ENCODE peak calls at places on chromosome 7, in four cellular contexts. One of them, this sample, is unnamed.

GRCh38 chr7:13181221-13181620 is 493.8 kb downstream of the ARL4A start:
- DNase-seq in tibial nerve: no peak
- DNase-seq in H1: no peak
- DNase-seq in heart left ventricle: no peak
- DNase-seq in this sample: peak

GRCh38 chr7:17506090-17506489 is 207.6 kb downstream of the AHR start:
- DNase-seq in tibial nerve: no peak
- DNase-seq in H1: no peak
- DNase-seq in heart left ventricle: no peak
- DNase-seq in this sample: no peak

GRCh38 chr7:73351447-73352167 is 23.6 kb downstream of the FKBP6 start:
- DNase-seq in tibial nerve: no peak
- DNase-seq in H1: no peak
- DNase-seq in heart left ventricle: no peak
- DNase-seq in this sample: no peak

GRCh38 chr7:144468990-144469732 is 65.7 kb upstream of the NOBOX start:
- DNase-seq in tibial nerve: no peak
- DNase-seq in H1: no peak
- DNase-seq in heart left ventricle: no peak
- DNase-seq in this sample: no peak

GRCh38 chr7:318476-319266 is 28.7 kb downstream of the FOXL3 start:
- DNase-seq in tibial nerve: no peak
- DNase-seq in H1: no peak
- DNase-seq in heart left ventricle: peak
- DNase-seq in this sample: no peak

GRCh38 chr7:29495618-29496017 is 68.0 kb upstream of the PRR15 start:
- DNase-seq in tibial nerve: no peak
- DNase-seq in H1: peak
- DNase-seq in heart left ventricle: no peak
- DNase-seq in this sample: no peak

GRCh38 chr7:28230273-28230672 is 49.7 kb upstream of the JAZF1 start:
- DNase-seq in tibial nerve: no peak
- DNase-seq in H1: no peak
- DNase-seq in heart left ventricle: no peak
- DNase-seq in this sample: no peak

GRCh38 chr7:132991615-132992587 is 90.0 kb downstream of the CHCHD3 start:
- DNase-seq in tibial nerve: no peak
- DNase-seq in H1: no peak
- DNase-seq in heart left ventricle: no peak
- DNase-seq in this sample: no peak

GRCh38 chr7:41046221-41046761 is 656.6 kb downstream of the INHBA start:
- DNase-seq in tibial nerve: no peak
- DNase-seq in H1: peak
- DNase-seq in heart left ventricle: no peak
- DNase-seq in this sample: no peak

DNA sequence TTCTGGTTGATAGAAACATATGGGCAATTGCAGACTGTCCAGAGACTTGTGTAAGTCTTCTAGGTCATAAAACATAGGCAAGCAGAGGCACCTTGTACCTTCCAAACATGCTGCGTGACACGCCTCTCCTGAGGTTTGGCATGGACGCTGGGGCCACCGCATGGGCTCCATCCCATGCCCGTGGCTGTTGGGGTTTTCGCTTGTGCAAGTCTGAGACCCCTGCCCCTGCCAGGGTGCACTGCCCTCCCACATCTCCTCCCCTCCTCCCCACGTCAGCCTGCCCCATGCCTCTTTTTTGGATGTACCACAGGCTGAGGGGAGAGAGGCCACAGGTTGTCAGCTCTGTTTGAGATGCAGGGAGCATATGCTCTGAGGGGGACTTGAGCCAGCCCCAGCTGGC is 19.0 kb downstream of the EIF3B start:
- DNase-seq in tibial nerve: no peak
- DNase-seq in H1: no peak
- DNase-seq in heart left ventricle: no peak
- DNase-seq in this sample: no peak
- TF ChIP-seq POLR2A in tibial nerve: no peak
- TF ChIP-seq POLR2A in H1: peak
- TF ChIP-seq POLR2A in heart left ventricle: no peak
- TF ChIP-seq POLR2A in this sample: no peak

GRCh38 chr7:157675427-157675930 is 338.7 kb downstream of the DNAJB6 start:
- DNase-seq in tibial nerve: peak
- DNase-seq in H1: no peak
- DNase-seq in heart left ventricle: no peak
- DNase-seq in this sample: no peak
- H3K27ac ChIP-seq in tibial nerve: no peak
- H3K27ac ChIP-seq in H1: no peak
- H3K27ac ChIP-seq in heart left ventricle: no peak
- H3K27ac ChIP-seq in this sample: no peak

DNA sequence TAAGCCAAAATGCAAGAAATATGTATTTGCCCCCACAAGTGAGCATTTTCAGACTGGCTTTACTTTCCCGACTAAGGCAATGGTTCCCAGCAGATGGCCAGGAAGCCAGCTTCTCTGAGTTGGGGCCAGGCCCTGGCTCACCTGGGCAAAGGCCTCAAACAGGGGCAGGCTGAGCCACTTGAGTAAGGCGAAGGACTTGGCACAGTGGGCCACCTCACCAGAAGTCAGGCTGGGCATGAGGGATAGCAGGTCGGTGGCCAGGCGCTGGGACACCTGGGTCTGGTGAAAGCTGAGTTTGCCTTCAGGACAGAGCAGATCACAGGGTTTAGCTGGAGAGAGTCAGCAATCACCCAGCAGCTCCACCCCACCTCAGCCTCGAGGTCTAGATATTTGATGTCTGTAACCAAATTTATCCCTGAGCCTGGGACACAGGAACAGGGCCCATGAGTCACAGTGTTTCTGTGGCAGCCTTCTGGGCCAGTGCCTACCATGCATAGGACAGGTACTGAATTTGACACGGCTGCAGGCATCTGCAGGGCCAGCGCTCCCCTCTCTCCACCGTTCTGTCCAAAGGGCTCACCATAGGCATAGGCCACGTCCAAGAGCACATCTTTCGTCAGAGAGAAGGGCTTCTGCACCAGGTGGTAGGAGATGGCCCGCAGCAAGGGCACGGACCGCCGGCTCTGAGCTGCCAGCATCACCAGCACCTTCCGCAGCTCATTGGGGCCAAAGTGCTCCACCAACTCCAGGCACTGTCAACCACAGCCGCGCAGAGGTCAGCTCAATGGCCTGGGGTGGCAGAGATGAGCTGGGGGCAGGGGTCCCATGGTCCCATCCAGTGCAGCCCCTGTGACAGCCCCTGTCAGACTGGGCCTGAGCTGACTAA is 7.3 kb downstream of the TBRG4 start:
- DNase-seq in tibial nerve: no peak
- DNase-seq in H1: no peak
- DNase-seq in heart left ventricle: peak
- DNase-seq in this sample: no peak
- TF ChIP-seq POLR2A in tibial nerve: no peak
- TF ChIP-seq POLR2A in H1: no peak
- TF ChIP-seq POLR2A in heart left ventricle: no peak
- TF ChIP-seq POLR2A in this sample: no peak

GRCh38 chr7:151367304-151367703 is 25.7 kb downstream of the NUB1 start:
- DNase-seq in tibial nerve: no peak
- DNase-seq in H1: peak
- DNase-seq in heart left ventricle: no peak
- DNase-seq in this sample: no peak

GRCh38 chr7:151366872-151367207 is 25.2 kb downstream of the NUB1 start:
- DNase-seq in tibial nerve: no peak
- DNase-seq in H1: peak
- DNase-seq in heart left ventricle: no peak
- DNase-seq in this sample: no peak

GRCh38 chr7:151363182-151363581 is 21.6 kb downstream of the NUB1 start:
- DNase-seq in tibial nerve: no peak
- DNase-seq in H1: no peak
- DNase-seq in heart left ventricle: no peak
- DNase-seq in this sample: no peak

GRCh38 chr7:151368136-151368571 is 26.5 kb downstream of the NUB1 start:
- DNase-seq in tibial nerve: peak
- DNase-seq in H1: peak
- DNase-seq in heart left ventricle: peak
- DNase-seq in this sample: peak

DNA sequence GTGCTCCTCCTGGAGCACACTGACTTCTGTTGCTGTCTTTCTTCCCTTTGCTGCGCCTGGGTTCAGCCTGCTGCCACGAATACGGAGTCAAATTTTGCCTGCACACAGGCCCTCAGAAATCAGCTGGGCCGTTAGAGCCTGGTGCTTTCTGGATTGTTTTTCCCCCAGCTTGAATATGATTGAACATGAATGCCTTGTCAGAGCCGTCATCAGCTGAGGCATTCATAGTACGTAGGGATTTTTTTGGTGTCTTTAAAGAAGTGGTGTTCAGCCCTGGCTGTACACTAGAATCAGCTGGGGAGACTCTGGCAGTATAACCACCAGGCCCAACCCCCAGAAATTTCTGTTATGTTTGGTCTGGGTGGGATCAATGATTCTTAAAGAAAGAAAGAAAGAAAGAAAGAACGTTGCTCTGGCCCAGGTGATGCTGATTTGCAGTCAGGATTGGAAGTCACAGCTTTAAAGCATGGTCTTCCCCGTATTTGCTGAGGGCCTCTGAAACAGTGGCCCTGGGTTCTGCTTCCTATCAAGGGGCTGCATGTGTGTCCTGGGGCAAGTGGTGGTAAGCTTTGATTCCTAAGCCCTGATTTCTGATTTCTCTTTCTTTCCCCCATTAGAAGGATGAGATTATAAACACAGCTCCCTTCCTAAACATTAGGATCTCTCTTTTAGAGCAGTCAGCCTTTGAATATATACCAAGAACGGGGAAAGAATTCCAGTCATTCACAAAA is 24.7 kb downstream of the NUB1 start:
- DNase-seq in tibial nerve: no peak
- DNase-seq in H1: peak
- DNase-seq in heart left ventricle: no peak
- DNase-seq in this sample: no peak
- H3K27ac ChIP-seq in tibial nerve: no peak
- H3K27ac ChIP-seq in H1: no peak
- H3K27ac ChIP-seq in heart left ventricle: no peak
- H3K27ac ChIP-seq in this sample: no peak

GRCh38 chr7:22731781-22732180 is 4.8 kb downstream of the IL6 start:
- DNase-seq in tibial nerve: no peak
- DNase-seq in H1: no peak
- DNase-seq in heart left ventricle: no peak
- DNase-seq in this sample: no peak

GRCh38 chr7:22728416-22729029 is 1.5 kb downstream of the IL6 start:
- DNase-seq in tibial nerve: no peak
- DNase-seq in H1: no peak
- DNase-seq in heart left ventricle: no peak
- DNase-seq in this sample: peak

GRCh38 chr7:22732556-22733126 is 5.6 kb downstream of the IL6 start:
- DNase-seq in tibial nerve: no peak
- DNase-seq in H1: no peak
- DNase-seq in heart left ventricle: no peak
- DNase-seq in this sample: no peak

GRCh38 chr7:22729180-22729579 is 2.2 kb downstream of the IL6 start:
- DNase-seq in tibial nerve: no peak
- DNase-seq in H1: no peak
- DNase-seq in heart left ventricle: no peak
- DNase-seq in this sample: no peak

DNA sequence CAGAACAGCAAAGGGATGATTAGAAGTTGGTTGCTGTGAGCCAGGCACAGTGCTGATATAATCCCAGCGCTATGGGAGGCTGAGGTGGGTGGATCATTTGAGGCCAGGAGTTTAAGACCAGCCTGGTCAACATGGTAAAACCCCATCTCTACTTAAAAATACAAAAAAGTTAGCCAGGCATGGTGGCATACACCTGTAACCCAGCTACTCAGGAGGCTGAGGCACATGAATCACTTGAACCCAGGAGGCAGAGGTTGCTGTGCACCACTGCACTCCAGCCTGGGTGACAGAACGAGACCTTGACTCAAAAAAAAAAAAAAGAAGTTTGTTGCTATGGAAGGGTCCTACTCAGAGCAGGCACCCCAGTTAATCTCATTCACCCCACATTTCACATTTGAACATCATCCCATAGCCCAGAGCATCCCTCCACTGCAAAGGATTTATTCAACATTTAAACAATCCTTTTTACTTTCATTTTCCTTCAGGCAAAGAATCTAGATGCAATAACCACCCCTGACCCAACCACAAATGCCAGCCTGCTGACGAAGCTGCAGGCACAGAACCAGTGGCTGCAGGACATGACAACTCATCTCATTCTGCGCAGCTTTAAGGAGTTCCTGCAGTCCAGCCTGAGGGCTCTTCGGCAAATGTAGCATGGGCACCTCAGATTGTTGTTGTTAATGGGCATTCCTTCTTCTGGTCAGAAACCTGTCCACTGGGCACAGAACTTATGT is 4.1 kb downstream of the IL6 start:
- DNase-seq in tibial nerve: no peak
- DNase-seq in H1: no peak
- DNase-seq in heart left ventricle: no peak
- DNase-seq in this sample: no peak
- TF ChIP-seq POLR2A in tibial nerve: no peak
- TF ChIP-seq POLR2A in H1: no peak
- TF ChIP-seq POLR2A in heart left ventricle: no peak
- TF ChIP-seq POLR2A in this sample: no peak